ENCODE peak calls at places on chromosomes 11 and 22, in seven cellular contexts. H is AG10803, R is MCF 10A, Y is heart right ventricle, V is GM12878, A is GM13976, D is upper lobe of right lung. L is an unnamed sample.

GRCh38 chr11:134224710-134225662 is 515 bp downstream of the VPS26B start:
- DNase-seq in H (peak), D (peak), A (peak), V (no peak), R (peak), Y (peak), L (no peak)

GRCh38 chr11:59186130-59186594 is 14.2 kb downstream of the DTX4 start:
- DNase-seq in V (no peak), Y (peak), D (peak), R (peak), H (no peak), A (peak), L (no peak)

GRCh38 chr11:3859373-3859881 is 4.0 kb downstream of the STIM1 start:
- DNase-seq in D (no peak), A (peak), V (no peak), R (no peak), H (no peak), Y (peak), L (no peak)

GRCh38 chr11:10602366-10602765 is 33.9 kb upstream of the LYVE1 start:
- DNase-seq in R (no peak), Y (no peak), V (no peak), D (no peak), A (no peak), H (no peak), L (no peak)

GRCh38 chr22:24485608-24486007 is 9.5 kb upstream of the UPB1 start:
- DNase-seq in Y (no peak), V (no peak), A (peak), H (no peak), R (no peak), D (no peak), L (no peak)

GRCh38 chr22:24937114-24937513 is 9.4 kb downstream of the LHFPL7 start:
- DNase-seq in H (no peak), A (no peak), D (no peak), V (no peak), R (peak), Y (no peak), L (no peak)

GRCh38 chr11:112364962-112365481 is 104.4 kb upstream of the PLET1 start:
- DNase-seq in D (no peak), V (no peak), R (peak), Y (no peak), H (peak), A (no peak), L (no peak)

GRCh38 chr22:41966607-41967240 is 2.5 kb upstream of the SEPTIN3 start:
- DNase-seq in Y (no peak), H (peak), V (peak), A (peak), D (no peak), R (peak), L (peak)

GRCh38 chr22:40818192-40818746 is 877 bp downstream of the SLC25A17 start:
- DNase-seq in D (no peak), V (no peak), R (no peak), H (no peak), A (no peak), Y (no peak), L (no peak)

GRCh38 chr11:126343051-126343450 is 12.4 kb upstream of the ST3GAL4 start:
- DNase-seq in H (no peak), A (no peak), D (no peak), Y (no peak), V (no peak), R (no peak), L (no peak)

GRCh38 chr11:61787928-61788491 is 4.4 kb downstream of the TMEM258 start:
- DNase-seq in D (no peak), V (no peak), A (peak), H (peak), R (peak), Y (no peak), L (no peak)
- TF ChIP-seq CTCF in D (peak), V (peak), A (peak), H (peak), R (no peak), Y (peak), L (peak)

GRCh38 chr11:30960387-30960992 is 374.3 kb upstream of the MPPED2 start:
- DNase-seq in V (no peak), R (peak), Y (no peak), H (peak), A (no peak), D (no peak), L (no peak)
- TF ChIP-seq CTCF in V (peak), R (peak), Y (peak), H (peak), A (no peak), D (peak), L (no peak)

GRCh38 chr11:19658344-19658743 is 54.3 kb upstream of the NAV2 start:
- DNase-seq in R (peak), H (no peak), V (no peak), D (no peak), A (no peak), Y (no peak), L (no peak)
- TF ChIP-seq CTCF in R (no peak), H (no peak), V (no peak), D (no peak), A (no peak), Y (peak), L (no peak)

GRCh38 chr11:78429667-78430066 is 12.0 kb upstream of the GAB2 start:
- DNase-seq in Y (no peak), H (no peak), A (no peak), D (no peak), R (no peak), V (no peak), L (no peak)

GRCh38 chr11:78428773-78429172 is 11.2 kb upstream of the GAB2 start:
- DNase-seq in H (no peak), R (no peak), V (no peak), D (no peak), Y (no peak), A (no peak), L (no peak)

GRCh38 chr11:78432956-78433355 is 15.3 kb upstream of the GAB2 start:
- DNase-seq in Y (no peak), D (no peak), H (no peak), V (no peak), A (no peak), R (no peak), L (no peak)

GRCh38 chr11:78429209-78429608 is 11.6 kb upstream of the GAB2 start:
- DNase-seq in A (no peak), V (no peak), R (no peak), D (no peak), Y (no peak), H (no peak), L (no peak)

DNA sequence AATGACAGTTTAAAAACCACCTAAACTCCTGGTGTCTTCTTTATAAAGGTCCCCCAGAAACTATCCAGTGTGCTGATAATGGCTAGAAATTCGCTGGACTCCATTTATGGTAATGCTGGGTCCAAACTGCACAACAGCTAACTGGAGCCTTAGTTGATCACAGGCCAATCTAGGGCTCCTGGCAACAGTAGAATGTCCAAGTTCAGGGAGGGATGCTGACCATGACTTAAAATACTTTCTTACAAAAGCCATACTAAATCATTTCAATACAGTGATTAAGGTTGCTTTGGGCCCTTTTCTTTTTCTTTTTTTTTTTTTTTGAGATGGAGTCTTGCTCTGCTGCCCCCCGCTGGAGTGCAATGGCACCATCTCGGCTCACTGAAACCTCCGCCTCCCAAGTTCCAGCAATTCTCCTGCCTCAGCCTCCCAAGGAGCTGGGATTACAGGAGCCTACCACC is 14.5 kb upstream of the GAB2 start:
- DNase-seq in H (no peak), V (no peak), Y (no peak), R (peak), D (no peak), A (no peak), L (no peak)
- TF ChIP-seq CTCF in H (peak), V (peak), Y (peak), R (peak), D (peak), A (peak), L (peak)

GRCh38 chr11:96037267-96037990 is 113.5 kb upstream of the MTMR2 start:
- DNase-seq in R (peak), D (no peak), V (no peak), H (peak), Y (no peak), A (no peak), L (no peak)
- TF ChIP-seq CTCF in R (no peak), D (no peak), V (no peak), H (peak), Y (no peak), A (no peak), L (no peak)

L was measured in CD14-positive monocyte.